ENCODE peak calls at places on chromosome 16, in nine cellular contexts. X is cardiac fibroblast, R is upper lobe of right lung, T is ovary, G is H9, V is astrocyte of the cerebellum, I is left lung, M is brain microvascular endothelial cell, Y is GM12864. S is an unnamed sample.

GRCh38 chr16:49560018-49560830 is 186.6 kb downstream of the C16orf78 start:
- DNase-seq in X (peak), R (no peak), T (no peak), G (no peak), V (peak), I (no peak), M (no peak), Y (no peak), S (no peak)

GRCh38 chr16:57747996-57748395 is 12.4 kb downstream of the KATNB1 start:
- DNase-seq in X (no peak), R (no peak), T (no peak), G (no peak), V (no peak), I (no peak), M (no peak), Y (no peak), S (no peak)

GRCh38 chr16:68369697-68370096 is 58.9 kb downstream of the PRMT7 start:
- DNase-seq in X (no peak), R (no peak), T (no peak), G (no peak), V (no peak), I (no peak), M (no peak), Y (peak), S (no peak)

GRCh38 chr16:5653789-5654188 is 556.2 kb upstream of the EEF2KMT start:
- DNase-seq in X (no peak), R (no peak), T (no peak), G (no peak), V (no peak), I (no peak), M (no peak), Y (no peak), S (no peak)

GRCh38 chr16:2675714-2676113 is 6.6 kb upstream of the KCTD5 start:
- DNase-seq in X (peak), R (no peak), T (no peak), G (no peak), V (no peak), I (no peak), M (no peak), Y (no peak), S (peak)

GRCh38 chr16:71288570-71288889 is 672 bp downstream of the CMTR2 start:
- DNase-seq in X (no peak), R (no peak), T (no peak), G (no peak), V (no peak), I (no peak), M (no peak), Y (no peak), S (no peak)

GRCh38 chr16:81095953-81096714 is at the start of gene GCSH:
- DNase-seq in X (peak), R (peak), T (peak), G (peak), V (peak), I (peak), M (peak), Y (peak), S (peak)

GRCh38 chr16:79272141-79272577 is 328.4 kb downstream of the MAF start:
- DNase-seq in X (no peak), R (no peak), T (no peak), G (no peak), V (no peak), I (no peak), M (no peak), Y (no peak), S (no peak)

GRCh38 chr16:15952265-15952711 is 2.9 kb downstream of the ABCC1 start:
- DNase-seq in X (no peak), R (peak), T (no peak), G (no peak), V (no peak), I (no peak), M (no peak), Y (no peak), S (no peak)

GRCh38 chr16:2171601-2172178 is 16.1 kb downstream of the TRAF7 start:
- DNase-seq in X (no peak), R (no peak), T (no peak), G (no peak), V (no peak), I (no peak), M (no peak), Y (no peak), S (no peak)

GRCh38 chr16:71648162-71648561 is 22.2 kb downstream of the MARVELD3 start:
- DNase-seq in X (no peak), R (no peak), T (no peak), G (no peak), V (no peak), I (no peak), M (no peak), Y (no peak), S (no peak)

GRCh38 chr16:83335076-83335475 is 472.7 kb upstream of the HSBP1 start:
- DNase-seq in X (no peak), R (no peak), T (no peak), G (no peak), V (no peak), I (no peak), M (peak), Y (no peak), S (no peak)

GRCh38 chr16:19463468-19464315 is 46.0 kb downstream of the TMC5 start:
- DNase-seq in X (no peak), R (no peak), T (no peak), G (no peak), V (no peak), I (no peak), M (no peak), Y (no peak), S (peak)

GRCh38 chr16:19472487-19472886 is 49.4 kb downstream of the GDE1 start:
- DNase-seq in X (no peak), R (no peak), T (no peak), G (no peak), V (no peak), I (no peak), M (no peak), Y (no peak), S (peak)

GRCh38 chr16:19468300-19468699 is 50.6 kb downstream of the TMC5 start:
- DNase-seq in X (no peak), R (no peak), T (no peak), G (no peak), V (no peak), I (no peak), M (no peak), Y (no peak), S (no peak)
- TF ChIP-seq CTCF in X (no peak), R (no peak), T (no peak), G (no peak), V (no peak), I (no peak), M (no peak), Y (no peak), S (no peak)

GRCh38 chr16:31016018-31016417 is 5.6 kb upstream of the STX1B start:
- DNase-seq in X (no peak), R (no peak), T (no peak), G (no peak), V (no peak), I (no peak), M (no peak), Y (no peak), S (no peak)
- TF ChIP-seq CTCF in X (no peak), R (no peak), T (no peak), G (peak), V (no peak), I (no peak), M (peak), Y (peak), S (no peak)

DNA sequence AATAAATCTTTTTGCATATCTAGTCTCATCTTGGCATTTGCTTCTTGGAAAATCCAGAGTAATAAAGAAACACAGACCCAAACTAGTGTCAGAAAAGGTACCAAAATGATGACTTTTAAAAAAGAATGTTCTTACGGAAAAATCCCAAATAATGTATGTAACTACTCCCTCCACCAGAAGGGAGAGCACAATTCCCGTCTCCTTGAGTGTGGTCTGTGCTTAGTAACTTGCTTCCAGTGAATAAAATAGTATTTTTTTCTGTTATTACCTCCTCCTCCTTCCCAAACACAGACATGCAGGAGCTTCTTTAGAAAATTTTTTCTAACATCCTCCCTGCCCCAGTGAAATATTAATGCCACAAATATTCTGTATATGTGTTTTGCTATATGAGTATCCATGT is 358.1 kb downstream of the ZFHX3 start:
- DNase-seq in X (peak), R (no peak), T (no peak), G (no peak), V (no peak), I (no peak), M (no peak), Y (no peak), S (no peak)
- TF ChIP-seq CTCF in X (no peak), R (no peak), T (no peak), G (no peak), V (no peak), I (no peak), M (no peak), Y (no peak), S (no peak)

GRCh38 chr16:27080870-27081269 is 14.1 kb downstream of the C16orf82 start:
- DNase-seq in X (peak), R (no peak), T (no peak), G (peak), V (no peak), I (no peak), M (peak), Y (no peak), S (peak)
- TF ChIP-seq CTCF in X (peak), R (peak), T (no peak), G (peak), V (peak), I (no peak), M (peak), Y (peak), S (peak)

GRCh38 chr16:75089486-75090202 is 26.9 kb downstream of the LDHD start:
- DNase-seq in X (no peak), R (peak), T (no peak), G (no peak), V (no peak), I (no peak), M (no peak), Y (no peak), S (no peak)
- TF ChIP-seq CTCF in X (no peak), R (no peak), T (no peak), G (no peak), V (no peak), I (no peak), M (no peak), Y (no peak), S (no peak)

GRCh38 chr16:30063893-30064745 is 1.4 kb upstream of the ALDOA start:
- DNase-seq in X (peak), R (peak), T (peak), G (peak), V (no peak), I (peak), M (no peak), Y (peak), S (peak)
- TF ChIP-seq CTCF in X (peak), R (peak), T (peak), G (peak), V (no peak), I (peak), M (peak), Y (peak), S (peak)

DNA sequence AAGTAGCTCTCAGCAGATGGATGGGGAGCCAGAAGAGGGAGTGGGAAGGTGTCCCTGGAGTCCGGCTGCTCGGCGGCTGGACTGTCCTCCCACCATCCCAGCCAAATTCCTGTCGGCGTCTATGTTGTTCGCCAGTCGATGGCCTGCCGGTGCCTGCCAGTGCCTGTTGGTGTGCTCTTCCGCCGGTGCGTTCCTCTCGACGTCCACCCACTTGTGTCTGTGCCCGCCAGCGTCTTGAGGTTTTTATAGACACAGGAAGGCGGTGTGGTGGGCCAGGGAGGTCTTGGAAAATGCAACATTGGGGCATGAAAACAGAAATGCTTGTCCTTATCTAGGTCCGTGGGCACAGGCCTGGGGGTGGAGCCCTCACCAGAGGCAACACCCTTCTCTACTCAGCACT is 167.8 kb downstream of the IRF8 start:
- DNase-seq in X (no peak), R (no peak), T (no peak), G (no peak), V (no peak), I (no peak), M (no peak), Y (no peak), S (no peak)
- TF ChIP-seq CTCF in X (no peak), R (no peak), T (no peak), G (no peak), V (no peak), I (no peak), M (no peak), Y (no peak), S (no peak)